ENCODE peak calls at places on chromosomes 6 and 20, in nine cellular contexts. One of them, this sample, is unnamed. For H3K4me1, the result is how much of the 10 kb centered on the place peaks cover.

GRCh38 chr6:5030596-5031136 is 26.8 kb upstream of the RPP40 start:
- DNase-seq in ascending aorta: peak
- DNase-seq in heart right ventricle: peak
- DNase-seq in adrenal gland: peak
- DNase-seq in BE2C: peak
- DNase-seq in left lung: peak
- DNase-seq in prostate gland: peak
- DNase-seq in psoas muscle: peak
- DNase-seq in fibroblast of lung: peak
- DNase-seq in this sample: peak

GRCh38 chr20:19903168-19903676 is 113.9 kb upstream of the NAA20 start:
- DNase-seq in ascending aorta: no peak
- DNase-seq in heart right ventricle: peak
- DNase-seq in adrenal gland: peak
- DNase-seq in BE2C: peak
- DNase-seq in left lung: no peak
- DNase-seq in prostate gland: peak
- DNase-seq in psoas muscle: no peak
- DNase-seq in fibroblast of lung: peak
- DNase-seq in this sample: no peak

GRCh38 chr6:3226422-3227362 is 761 bp downstream of the TUBB2B start:
- DNase-seq in ascending aorta: no peak
- DNase-seq in heart right ventricle: no peak
- DNase-seq in adrenal gland: no peak
- DNase-seq in BE2C: peak
- DNase-seq in left lung: no peak
- DNase-seq in prostate gland: no peak
- DNase-seq in psoas muscle: peak
- DNase-seq in fibroblast of lung: peak
- DNase-seq in this sample: no peak

GRCh38 chr20:661474-662288 is 8.7 kb upstream of the SRXN1 start:
- DNase-seq in ascending aorta: no peak
- DNase-seq in heart right ventricle: no peak
- DNase-seq in adrenal gland: no peak
- DNase-seq in BE2C: no peak
- DNase-seq in left lung: no peak
- DNase-seq in prostate gland: no peak
- DNase-seq in psoas muscle: no peak
- DNase-seq in fibroblast of lung: no peak
- DNase-seq in this sample: no peak

GRCh38 chr20:57907131-57908083 is 197.6 kb upstream of the PMEPA1 start:
- DNase-seq in ascending aorta: no peak
- DNase-seq in heart right ventricle: no peak
- DNase-seq in adrenal gland: no peak
- DNase-seq in BE2C: peak
- DNase-seq in left lung: no peak
- DNase-seq in prostate gland: no peak
- DNase-seq in psoas muscle: no peak
- DNase-seq in fibroblast of lung: peak
- DNase-seq in this sample: no peak

GRCh38 chr6:54646551-54647300 is 199.8 kb upstream of the FAM83B start:
- DNase-seq in ascending aorta: no peak
- DNase-seq in heart right ventricle: no peak
- DNase-seq in adrenal gland: no peak
- DNase-seq in BE2C: no peak
- DNase-seq in left lung: no peak
- DNase-seq in prostate gland: no peak
- DNase-seq in psoas muscle: no peak
- DNase-seq in fibroblast of lung: peak
- DNase-seq in this sample: no peak

GRCh38 chr20:4880051-4880450 is 121.3 kb downstream of the SLC23A2 start:
- DNase-seq in ascending aorta: no peak
- DNase-seq in heart right ventricle: no peak
- DNase-seq in adrenal gland: peak
- DNase-seq in BE2C: no peak
- DNase-seq in left lung: no peak
- DNase-seq in prostate gland: no peak
- DNase-seq in psoas muscle: no peak
- DNase-seq in fibroblast of lung: no peak
- DNase-seq in this sample: no peak

GRCh38 chr6:44133003-44133931 is 5.9 kb downstream of the TMEM63B start:
- DNase-seq in ascending aorta: no peak
- DNase-seq in heart right ventricle: peak
- DNase-seq in adrenal gland: peak
- DNase-seq in BE2C: peak
- DNase-seq in left lung: peak
- DNase-seq in prostate gland: peak
- DNase-seq in psoas muscle: peak
- DNase-seq in fibroblast of lung: peak
- DNase-seq in this sample: no peak

GRCh38 chr20:6079011-6079410 is 25.2 kb upstream of the LRRN4 start:
- DNase-seq in ascending aorta: no peak
- DNase-seq in heart right ventricle: no peak
- DNase-seq in adrenal gland: no peak
- DNase-seq in BE2C: no peak
- DNase-seq in left lung: no peak
- DNase-seq in prostate gland: no peak
- DNase-seq in psoas muscle: no peak
- DNase-seq in fibroblast of lung: no peak
- DNase-seq in this sample: no peak

GRCh38 chr6:149925974-149926777 is 3.3 kb upstream of the RAET1G start:
- DNase-seq in ascending aorta: peak
- DNase-seq in heart right ventricle: peak
- DNase-seq in adrenal gland: peak
- DNase-seq in BE2C: peak
- DNase-seq in left lung: peak
- DNase-seq in prostate gland: peak
- DNase-seq in psoas muscle: peak
- DNase-seq in fibroblast of lung: peak
- DNase-seq in this sample: peak

GRCh38 chr6:105868823-105869460 is 217.2 kb upstream of the PRDM1 start:
- DNase-seq in ascending aorta: no peak
- DNase-seq in heart right ventricle: no peak
- DNase-seq in adrenal gland: no peak
- DNase-seq in BE2C: no peak
- DNase-seq in left lung: no peak
- DNase-seq in prostate gland: no peak
- DNase-seq in psoas muscle: no peak
- DNase-seq in fibroblast of lung: no peak
- DNase-seq in this sample: no peak

GRCh38 chr6:53651764-53652401 is 13.7 kb downstream of the KLHL31 start:
- DNase-seq in ascending aorta: peak
- DNase-seq in heart right ventricle: peak
- DNase-seq in adrenal gland: peak
- DNase-seq in BE2C: peak
- DNase-seq in left lung: peak
- DNase-seq in prostate gland: peak
- DNase-seq in psoas muscle: peak
- DNase-seq in fibroblast of lung: peak
- DNase-seq in this sample: peak

GRCh38 chr6:134632034-134632433 is 314.1 kb upstream of the SGK1 start:
- DNase-seq in ascending aorta: no peak
- DNase-seq in heart right ventricle: no peak
- DNase-seq in adrenal gland: no peak
- DNase-seq in BE2C: no peak
- DNase-seq in left lung: no peak
- DNase-seq in prostate gland: no peak
- DNase-seq in psoas muscle: no peak
- DNase-seq in fibroblast of lung: no peak
- DNase-seq in this sample: no peak

GRCh38 chr6:9064156-9064555 is 628.8 kb upstream of the SLC35B3 start:
- DNase-seq in ascending aorta: no peak
- DNase-seq in heart right ventricle: no peak
- DNase-seq in adrenal gland: no peak
- DNase-seq in BE2C: no peak
- DNase-seq in left lung: no peak
- DNase-seq in prostate gland: no peak
- DNase-seq in psoas muscle: no peak
- DNase-seq in fibroblast of lung: no peak
- DNase-seq in this sample: no peak

GRCh38 chr6:98833101-98834059 is 994 bp upstream of the POU3F2 start:
- DNase-seq in ascending aorta: no peak
- DNase-seq in heart right ventricle: no peak
- DNase-seq in adrenal gland: no peak
- DNase-seq in BE2C: peak
- DNase-seq in left lung: no peak
- DNase-seq in prostate gland: no peak
- DNase-seq in psoas muscle: no peak
- DNase-seq in fibroblast of lung: peak
- DNase-seq in this sample: no peak

GRCh38 chr6:11711644-11711993 is 67.0 kb downstream of the ADTRP start:
- DNase-seq in ascending aorta: no peak
- DNase-seq in heart right ventricle: no peak
- DNase-seq in adrenal gland: no peak
- DNase-seq in BE2C: no peak
- DNase-seq in left lung: no peak
- DNase-seq in prostate gland: no peak
- DNase-seq in psoas muscle: no peak
- DNase-seq in fibroblast of lung: peak
- DNase-seq in this sample: no peak

GRCh38 chr6:43495409-43495941 is 14.7 kb downstream of the LRRC73 start:
- DNase-seq in ascending aorta: no peak
- DNase-seq in heart right ventricle: no peak
- DNase-seq in adrenal gland: no peak
- DNase-seq in BE2C: no peak
- DNase-seq in left lung: no peak
- DNase-seq in prostate gland: no peak
- DNase-seq in psoas muscle: no peak
- DNase-seq in fibroblast of lung: no peak
- DNase-seq in this sample: no peak

GRCh38 chr6:124999105-124999764 is 37.0 kb downstream of the RNF217 start:
- DNase-seq in ascending aorta: no peak
- DNase-seq in heart right ventricle: no peak
- DNase-seq in adrenal gland: no peak
- DNase-seq in BE2C: no peak
- DNase-seq in left lung: no peak
- DNase-seq in prostate gland: peak
- DNase-seq in psoas muscle: no peak
- DNase-seq in fibroblast of lung: peak
- DNase-seq in this sample: no peak

GRCh38 chr6:8939615-8940014 is 504.3 kb upstream of the SLC35B3 start:
- DNase-seq in ascending aorta: no peak
- DNase-seq in heart right ventricle: no peak
- DNase-seq in adrenal gland: no peak
- DNase-seq in BE2C: no peak
- DNase-seq in left lung: no peak
- DNase-seq in prostate gland: no peak
- DNase-seq in psoas muscle: no peak
- DNase-seq in fibroblast of lung: no peak
- DNase-seq in this sample: no peak

GRCh38 chr6:21842875-21843274 is 249.3 kb downstream of the SOX4 start:
- DNase-seq in ascending aorta: no peak
- DNase-seq in heart right ventricle: no peak
- DNase-seq in adrenal gland: no peak
- DNase-seq in BE2C: no peak
- DNase-seq in left lung: no peak
- DNase-seq in prostate gland: no peak
- DNase-seq in psoas muscle: no peak
- DNase-seq in fibroblast of lung: no peak
- DNase-seq in this sample: no peak
- H3K4me1 ChIP-seq in ascending aorta: under half
- H3K4me1 ChIP-seq in heart right ventricle: under half
- H3K4me1 ChIP-seq in adrenal gland: under half
- H3K4me1 ChIP-seq in BE2C: under half
- H3K4me1 ChIP-seq in left lung: under half
- H3K4me1 ChIP-seq in prostate gland: under half
- H3K4me1 ChIP-seq in psoas muscle: under half
- H3K4me1 ChIP-seq in fibroblast of lung: under half
- H3K4me1 ChIP-seq in this sample: under half

DNA sequence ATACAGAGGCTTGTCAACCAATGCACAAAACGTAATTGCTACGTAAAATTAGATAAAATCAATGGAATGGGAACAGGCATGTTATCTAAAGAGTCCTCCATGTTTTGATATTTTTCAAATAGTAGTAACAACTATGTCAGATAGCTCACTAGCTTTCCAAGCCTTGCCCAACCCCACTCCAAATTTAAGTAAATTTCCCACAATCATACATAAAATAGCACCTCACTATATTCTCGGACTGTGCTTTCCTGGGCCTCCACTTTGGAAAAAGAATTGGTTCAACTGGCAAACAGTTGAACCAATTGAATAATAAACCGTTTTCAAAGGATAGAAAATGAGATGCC is 3.6 kb downstream of the HAO1 start:
- DNase-seq in ascending aorta: no peak
- DNase-seq in heart right ventricle: no peak
- DNase-seq in adrenal gland: no peak
- DNase-seq in BE2C: no peak
- DNase-seq in left lung: no peak
- DNase-seq in prostate gland: no peak
- DNase-seq in psoas muscle: no peak
- DNase-seq in fibroblast of lung: no peak
- DNase-seq in this sample: no peak
- TF ChIP-seq CTCF in ascending aorta: no peak
- TF ChIP-seq CTCF in heart right ventricle: peak
- TF ChIP-seq CTCF in adrenal gland: no peak
- TF ChIP-seq CTCF in BE2C: no peak
- TF ChIP-seq CTCF in left lung: no peak
- TF ChIP-seq CTCF in prostate gland: no peak
- TF ChIP-seq CTCF in psoas muscle: no peak
- TF ChIP-seq CTCF in fibroblast of lung: no peak
- TF ChIP-seq CTCF in this sample: peak

GRCh38 chr20:63032861-63033634 is 26.3 kb upstream of the BHLHE23 start:
- DNase-seq in ascending aorta: no peak
- DNase-seq in heart right ventricle: no peak
- DNase-seq in adrenal gland: no peak
- DNase-seq in BE2C: no peak
- DNase-seq in left lung: peak
- DNase-seq in prostate gland: no peak
- DNase-seq in psoas muscle: no peak
- DNase-seq in fibroblast of lung: no peak
- DNase-seq in this sample: no peak
- H3K4me1 ChIP-seq in ascending aorta: under half
- H3K4me1 ChIP-seq in heart right ventricle: under half
- H3K4me1 ChIP-seq in adrenal gland: under half
- H3K4me1 ChIP-seq in BE2C: under half
- H3K4me1 ChIP-seq in left lung: under half
- H3K4me1 ChIP-seq in prostate gland: under half
- H3K4me1 ChIP-seq in psoas muscle: under half
- H3K4me1 ChIP-seq in fibroblast of lung: under half
- H3K4me1 ChIP-seq in this sample: under half

DNA sequence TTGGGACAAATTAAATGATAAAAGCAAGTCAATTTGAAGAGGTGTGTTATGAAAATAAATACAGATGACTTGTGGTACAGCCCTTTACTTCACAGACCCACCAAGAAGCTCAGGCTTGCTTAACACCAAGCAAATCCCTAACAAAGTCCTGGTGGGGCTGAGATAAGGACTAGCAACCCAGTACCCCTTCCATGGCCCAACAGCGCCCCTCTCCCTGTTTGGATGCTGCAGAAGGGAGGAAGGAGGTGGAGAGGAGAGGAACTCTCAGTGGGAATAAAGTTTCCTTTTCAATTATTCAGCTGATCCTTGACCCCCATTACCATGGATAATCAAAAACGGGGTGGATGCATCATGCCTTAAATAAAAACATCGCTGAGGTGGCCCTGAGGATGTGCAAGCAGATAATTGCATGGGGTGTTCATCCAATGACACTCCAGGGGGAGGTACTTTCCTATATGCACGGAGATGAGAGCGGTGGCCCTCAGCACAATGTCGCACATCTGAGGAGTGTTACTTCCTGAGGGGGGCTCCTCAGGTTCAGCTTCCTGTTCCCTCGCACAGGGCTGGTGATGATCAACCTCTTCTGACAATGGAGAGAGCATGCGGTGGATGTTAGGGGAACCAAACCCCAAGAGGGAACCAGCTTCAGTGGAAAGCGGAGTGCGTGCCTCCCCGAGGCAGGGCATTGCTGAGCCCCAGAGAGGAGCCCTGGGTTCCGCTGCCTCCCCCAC is 4.4 kb upstream of the ZNF831 start:
- DNase-seq in ascending aorta: no peak
- DNase-seq in heart right ventricle: no peak
- DNase-seq in adrenal gland: no peak
- DNase-seq in BE2C: no peak
- DNase-seq in left lung: no peak
- DNase-seq in prostate gland: no peak
- DNase-seq in psoas muscle: no peak
- DNase-seq in fibroblast of lung: no peak
- DNase-seq in this sample: no peak
- TF ChIP-seq CTCF in ascending aorta: no peak
- TF ChIP-seq CTCF in heart right ventricle: no peak
- TF ChIP-seq CTCF in adrenal gland: no peak
- TF ChIP-seq CTCF in BE2C: no peak
- TF ChIP-seq CTCF in left lung: no peak
- TF ChIP-seq CTCF in prostate gland: no peak
- TF ChIP-seq CTCF in psoas muscle: no peak
- TF ChIP-seq CTCF in fibroblast of lung: no peak
- TF ChIP-seq CTCF in this sample: no peak